ENCODE peak calls at places on chromosomes 7 and 10, in nine cellular contexts. D is astrocyte of the cerebellum, T is tibial artery, S is stomach, V is uterus, R is IMR-90, W is brain microvascular endothelial cell, O is AG10803, B is fibroblast of pulmonary artery. E is an unnamed sample.

GRCh38 chr7:158672975-158673374 is 31.6 kb downstream of the NCAPG2 start:
- DNase-seq in R (peak; percentile 62), T (no peak), D (no peak), V (no peak), O (peak; percentile 32), B (peak; percentile 34), S (no peak), W (no peak), E (no peak)

GRCh38 chr10:45000764-45001381 is at the start of gene ZNF22:
- DNase-seq in D (no peak), T (peak; percentile 83), O (peak; percentile 69), B (peak; percentile 63), V (peak; percentile 65), R (peak; percentile 56), W (peak; percentile 23), S (peak; percentile 68), E (peak; percentile 86)

GRCh38 chr10:119337796-119338432 is 130.5 kb downstream of the GRK5 start:
- DNase-seq in D (peak; percentile 51), W (peak; percentile 70), B (peak; percentile 83), V (no peak), S (no peak), O (peak; percentile 54), T (no peak), R (peak; percentile 74), E (no peak)

GRCh38 chr10:91598211-91598981 is 34.5 kb downstream of the PPP1R3C start:
- DNase-seq in T (no peak), S (no peak), D (no peak), V (no peak), W (peak; percentile 62), R (peak; percentile 80), O (peak; percentile 88), B (peak; percentile 79), E (no peak)

GRCh38 chr10:1408656-1409358 is 328.5 kb downstream of the ADARB2 start:
- DNase-seq in S (peak; percentile 19), W (no peak), T (peak; percentile 55), R (no peak), O (no peak), D (no peak), B (no peak), V (no peak), E (no peak)

GRCh38 chr7:37065779-37066271 is 341.5 kb upstream of the AOAH start:
- DNase-seq in V (no peak), D (peak; percentile 35), O (peak; percentile 6), W (peak; percentile 70), T (no peak), B (peak; percentile 17), S (no peak), R (peak; percentile 44), E (no peak)

GRCh38 chr10:131172433-131172832 is 139.1 kb downstream of the TCERG1L start:
- DNase-seq in R (no peak), D (no peak), O (no peak), W (no peak), B (no peak), V (no peak), S (peak; percentile 20), T (peak; percentile 34), E (peak; percentile 62)

GRCh38 chr10:49351669-49352068 is 44.2 kb downstream of the DRGX start:
- DNase-seq in O (no peak), W (no peak), D (no peak), R (no peak), S (no peak), V (no peak), T (no peak), B (no peak), E (no peak)

GRCh38 chr10:127279334-127279774 is 83.0 kb upstream of the INSYN2A start:
- DNase-seq in V (no peak), T (no peak), R (no peak), B (no peak), W (no peak), D (no peak), O (no peak), S (no peak), E (no peak)

GRCh38 chr10:26483554-26483953 is 45.4 kb downstream of the APBB1IP start:
- DNase-seq in W (no peak), D (no peak), T (no peak), B (no peak), O (no peak), V (no peak), R (no peak), S (no peak), E (no peak)

GRCh38 chr7:36760856-36761762 is 36.8 kb upstream of the AOAH start:
- DNase-seq in D (no peak), S (no peak), B (no peak), V (no peak), O (no peak), T (no peak), R (no peak), W (no peak), E (no peak)

GRCh38 chr7:150444674-150445365 is 5.6 kb upstream of the GIMAP8 start:
- DNase-seq in W (no peak), D (no peak), R (no peak), T (no peak), B (no peak), V (no peak), S (no peak), O (no peak), E (no peak)

GRCh38 chr7:81802251-81802650 is 32.4 kb upstream of the HGF start:
- DNase-seq in V (no peak), R (no peak), D (no peak), S (no peak), O (no peak), W (no peak), T (no peak), B (no peak), E (no peak)

GRCh38 chr10:6751363-6751762 is 171.3 kb upstream of the PRKCQ start:
- DNase-seq in S (no peak), O (no peak), B (no peak), R (no peak), T (no peak), D (no peak), W (no peak), V (no peak), E (no peak)

GRCh38 chr10:6755891-6756460 is 175.9 kb upstream of the PRKCQ start:
- DNase-seq in T (no peak), V (no peak), R (peak; percentile 87), D (no peak), W (no peak), S (no peak), O (peak; percentile 50), B (peak; percentile 49), E (no peak)

GRCh38 chr10:6757119-6757518 is 177.0 kb upstream of the PRKCQ start:
- DNase-seq in O (no peak), S (no peak), V (no peak), T (no peak), D (no peak), W (no peak), B (no peak), R (no peak), E (no peak)

GRCh38 chr10:6748981-6749630 is 169.0 kb upstream of the PRKCQ start:
- DNase-seq in R (peak; percentile 79), V (no peak), B (peak; percentile 32), W (peak; percentile 7), O (peak; percentile 71), D (peak; percentile 23), S (no peak), T (no peak), E (no peak)

DNA sequence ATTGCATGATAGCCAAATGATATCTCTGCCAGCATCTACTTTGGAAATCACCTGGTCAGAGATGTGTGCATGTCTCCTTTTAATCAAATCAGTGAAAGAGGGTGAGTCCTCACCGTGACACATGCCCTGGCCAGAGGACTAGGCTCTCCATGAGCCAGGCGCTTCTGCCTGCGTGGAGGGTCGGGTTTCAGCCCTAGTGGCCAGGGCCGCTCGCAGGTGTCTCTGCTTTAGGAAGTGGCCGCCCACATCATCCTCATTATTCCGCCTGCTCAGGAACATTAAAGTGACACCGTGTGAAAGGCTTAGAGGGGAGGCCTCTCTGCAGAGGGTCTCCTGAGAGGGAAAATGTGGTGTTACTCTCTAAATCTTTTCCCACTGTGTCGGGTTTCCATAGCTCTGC is 173.6 kb upstream of the PRKCQ start:
- DNase-seq in V (no peak), W (no peak), D (no peak), T (no peak), O (no peak), B (no peak), S (no peak), R (no peak), E (no peak)
- TF ChIP-seq CTCF in V (no peak), W (no peak), D (no peak), T (no peak), O (no peak), B (no peak), S (no peak), R (no peak), E (no peak)

DNA sequence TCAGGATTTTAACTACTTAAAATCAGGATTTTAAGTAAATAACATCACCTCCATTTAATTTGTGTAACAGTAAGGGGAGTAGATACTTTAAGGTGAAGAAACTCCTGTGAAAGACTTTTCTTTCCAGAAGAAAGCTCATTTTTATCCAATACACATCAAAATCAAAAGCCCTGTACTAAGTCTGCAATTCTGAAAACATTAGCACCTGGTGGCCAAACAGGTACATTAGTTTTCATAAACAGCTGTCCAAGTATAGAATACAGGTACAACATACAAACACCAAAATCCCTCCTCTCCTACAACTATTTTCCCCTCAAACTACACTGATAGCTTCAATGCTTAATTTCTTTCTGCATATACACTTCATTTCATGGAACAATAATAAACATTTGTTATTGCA is 22.9 kb downstream of the FAM3C start:
- DNase-seq in V (no peak), S (no peak), R (no peak), O (no peak), T (no peak), W (no peak), D (no peak), B (no peak), E (no peak)
- TF ChIP-seq CTCF in V (no peak), S (no peak), R (no peak), O (no peak), T (no peak), W (no peak), D (no peak), B (no peak), E (peak; percentile 50)

GRCh38 chr7:155844019-155844453 is 31.8 kb upstream of the SHH start:
- DNase-seq in T (no peak), W (no peak), V (no peak), O (no peak), S (peak; percentile 95), R (no peak), D (no peak), B (no peak), E (no peak)
- TF ChIP-seq CTCF in T (no peak), W (peak; percentile 15), V (no peak), O (no peak), S (no peak), R (no peak), D (no peak), B (no peak), E (no peak)

DNA sequence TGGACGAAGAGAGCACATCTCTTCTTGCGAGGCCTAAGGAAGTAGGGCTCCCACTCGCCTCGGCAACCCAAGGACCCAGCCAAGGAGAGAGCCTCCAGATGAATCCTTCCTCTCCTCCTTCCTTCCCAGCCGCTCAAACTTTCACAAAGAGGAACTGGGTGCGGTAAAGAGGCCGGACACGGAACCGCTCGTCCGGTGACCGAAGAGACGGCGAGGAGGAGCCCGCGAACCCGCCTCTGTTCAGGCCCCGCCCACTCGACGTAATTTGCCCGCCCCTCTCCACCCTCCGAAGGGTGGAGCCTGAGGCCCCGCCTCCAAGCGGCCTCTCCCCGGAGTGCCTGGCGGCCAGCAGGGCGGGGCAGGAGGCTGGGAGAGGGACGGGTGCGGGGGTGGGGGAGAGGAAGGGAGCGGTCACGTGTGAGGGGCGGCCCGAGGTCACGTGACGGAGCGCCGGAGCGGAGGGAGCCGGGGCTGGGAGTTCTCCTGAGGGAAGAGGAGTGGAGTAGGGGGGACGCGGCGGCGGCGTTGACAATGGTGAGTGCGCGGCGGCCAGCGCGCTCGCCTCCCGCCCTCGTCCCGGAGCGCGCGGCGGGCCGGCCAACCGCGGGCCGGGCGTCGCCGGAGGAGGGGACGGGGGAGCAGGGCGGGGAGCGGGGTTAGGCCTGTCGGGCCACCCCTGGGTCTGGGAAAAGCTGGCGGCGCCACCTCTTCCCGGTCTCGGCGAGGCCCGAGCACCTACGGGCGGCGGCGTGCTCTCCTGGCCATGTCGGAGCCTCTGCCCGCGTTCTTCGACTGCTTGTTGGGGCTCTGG is at the start of gene VPS26A:
- DNase-seq in V (peak; percentile 99), O (peak; percentile 98), W (peak; percentile 95), T (peak; percentile 99), S (peak; percentile 99), D (peak; percentile 93), R (peak; percentile 97), B (peak; percentile 98), E (peak; percentile 99)
- TF ChIP-seq CTCF in V (peak; percentile 2), O (no peak), W (no peak), T (no peak), S (no peak), D (no peak), R (no peak), B (no peak), E (peak; percentile 34)

E was measured in type B pancreatic cell.